ENCODE peak calls at places on chromosomes 11 and 22, in ten cellular contexts. P is transverse colon; T is CD8-positive, alpha-beta T cell; E is ovary; Q is IMR-90; V is AG04450; F is thoracic aorta; W is caudate nucleus; H is suprapubic skin; M is iPS DF 6.9. N is an unnamed sample.

GRCh38 chr22:42721045-42721434 is 370 bp upstream of the A4GALT start:
- DNase-seq in P (no peak), T (no peak), E (no peak), Q (no peak), V (no peak), F (no peak), W (no peak), H (no peak), M (no peak), N (no peak)

GRCh38 chr11:2975594-2975993 is 16.5 kb downstream of the NAP1L4 start:
- DNase-seq in P (no peak), T (peak; percentile 36), E (no peak), Q (peak; percentile 37), V (no peak), F (no peak), W (peak; percentile 23), H (no peak), M (no peak), N (no peak)

GRCh38 chr11:79026803-79027445 is 413.9 kb downstream of the TENM4 start:
- DNase-seq in P (no peak), T (no peak), E (no peak), Q (peak; percentile 51), V (no peak), F (no peak), W (no peak), H (no peak), M (no peak), N (no peak)

GRCh38 chr22:40654522-40655167 is 18.1 kb upstream of the MRTFA start:
- DNase-seq in P (peak; percentile 37), T (no peak), E (no peak), Q (peak; percentile 83), V (no peak), F (no peak), W (peak; percentile 38), H (no peak), M (no peak), N (no peak)

GRCh38 chr11:70159612-70160570 is 43.2 kb upstream of the FADD start:
- DNase-seq in P (peak; percentile 16), T (no peak), E (no peak), Q (peak; percentile 47), V (no peak), F (peak; percentile 68), W (no peak), H (peak; percentile 83), M (no peak), N (peak; percentile 68)

GRCh38 chr11:42526366-42526765 is 785.4 kb upstream of the API5 start:
- DNase-seq in P (no peak), T (no peak), E (no peak), Q (no peak), V (no peak), F (no peak), W (no peak), H (no peak), M (no peak), N (no peak)

GRCh38 chr11:120819003-120819402 is 204.9 kb upstream of the TBCEL start:
- DNase-seq in P (no peak), T (no peak), E (no peak), Q (no peak), V (no peak), F (no peak), W (no peak), H (no peak), M (no peak), N (no peak)

GRCh38 chr11:3073029-3073435 is 15.8 kb upstream of the CARS1 start:
- DNase-seq in P (no peak), T (no peak), E (no peak), Q (peak; percentile 17), V (no peak), F (no peak), W (no peak), H (no peak), M (no peak), N (no peak)

GRCh38 chr11:126172596-126173038 is 38.8 kb downstream of the RPUSD4 start:
- DNase-seq in P (no peak), T (no peak), E (no peak), Q (peak; percentile 53), V (peak; percentile 21), F (no peak), W (no peak), H (no peak), M (no peak), N (no peak)

GRCh38 chr22:31342389-31343125 is 3.6 kb downstream of the PATZ1 start:
- DNase-seq in P (no peak), T (no peak), E (no peak), Q (no peak), V (no peak), F (no peak), W (no peak), H (no peak), M (no peak), N (no peak)

GRCh38 chr11:132639986-132640385 is 892.3 kb downstream of the OPCML start:
- DNase-seq in P (no peak), T (no peak), E (no peak), Q (no peak), V (no peak), F (no peak), W (no peak), H (no peak), M (no peak), N (no peak)

DNA sequence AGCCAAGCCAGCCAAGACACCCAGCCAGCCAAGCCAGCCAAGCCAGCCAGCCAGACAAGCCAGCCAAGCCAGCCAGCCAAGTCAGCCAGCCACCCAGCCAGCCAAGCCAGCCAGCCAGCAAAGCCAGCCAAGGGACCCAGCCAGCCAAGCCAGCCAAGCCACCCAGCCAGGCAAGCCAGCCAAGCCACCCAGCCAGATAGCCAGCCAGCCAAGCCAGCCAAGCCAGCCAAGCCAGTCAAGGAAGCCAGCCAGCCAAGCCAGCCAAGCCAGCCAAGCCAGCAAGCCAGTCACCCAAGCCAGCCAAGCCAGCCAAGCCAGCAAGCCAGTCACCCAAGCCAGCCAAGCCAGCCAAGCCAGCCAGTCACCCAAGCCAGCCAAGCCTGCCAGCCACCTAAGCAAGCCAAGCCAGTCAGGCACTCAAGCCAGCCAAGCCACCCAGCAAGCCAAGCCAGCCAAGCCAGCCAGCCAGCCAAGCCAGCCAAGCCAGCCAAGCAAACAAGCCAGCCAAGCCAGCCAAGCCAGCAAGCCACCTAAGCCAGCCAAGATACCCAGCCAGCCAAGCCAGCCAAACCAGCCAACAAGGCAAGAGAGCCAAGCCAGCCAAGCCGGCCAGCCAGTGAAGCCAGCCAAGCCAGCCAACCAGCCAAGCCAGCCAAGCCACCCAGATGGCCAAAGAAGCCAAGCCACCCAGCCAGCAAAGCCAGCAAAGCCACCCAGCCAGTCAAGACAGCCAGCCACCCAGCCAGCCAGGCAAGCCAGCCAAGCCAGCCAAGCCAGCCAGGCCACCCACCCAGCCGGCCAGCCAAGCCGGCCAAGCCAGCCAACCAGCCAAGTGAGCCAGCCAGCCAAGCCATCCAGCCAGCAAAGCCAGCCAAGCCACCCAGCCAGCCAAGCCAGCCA is 33.3 kb downstream of the CCT8L2 start:
- DNase-seq in P (no peak), T (no peak), E (no peak), Q (no peak), V (no peak), F (no peak), W (no peak), H (no peak), M (no peak), N (no peak)
- H3K27ac ChIP-seq in P (no peak overlapping the region), T (no peak overlapping the region), E (no peak overlapping the region), Q (no peak overlapping the region), V (no peak overlapping the region), F (no peak overlapping the region), W (no peak overlapping the region), H (no peak overlapping the region), M (no peak overlapping the region), N (no peak overlapping the region)

DNA sequence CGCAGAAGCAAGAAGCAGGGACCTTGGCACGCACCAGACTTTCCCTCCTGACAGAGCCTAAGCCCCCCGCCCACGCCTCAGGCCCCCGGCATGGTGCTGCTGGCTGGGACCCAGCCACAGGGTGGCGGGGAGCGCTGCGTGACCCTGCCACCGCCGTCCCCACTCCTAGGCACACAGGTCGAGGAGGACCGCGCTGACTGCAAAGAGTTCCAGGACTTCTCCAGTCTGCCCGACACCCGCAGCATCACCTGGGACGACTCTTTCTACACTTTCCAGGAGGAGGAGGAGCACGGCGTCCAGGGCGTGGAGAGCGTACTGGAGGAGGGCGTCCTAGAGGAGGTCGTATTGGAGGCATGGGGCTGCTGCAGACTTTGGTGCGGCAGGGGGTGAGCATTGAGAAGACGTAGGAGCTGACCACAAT is 103.7 kb downstream of the TRIM51G start:
- DNase-seq in P (no peak), T (no peak), E (no peak), Q (no peak), V (no peak), F (no peak), W (no peak), H (peak; percentile 51), M (no peak), N (no peak)
- H3K27ac ChIP-seq in P (no peak overlapping the region), T (no peak overlapping the region), E (no peak overlapping the region), Q (no peak overlapping the region), V (no peak overlapping the region), F (no peak overlapping the region), W (no peak overlapping the region), H (no peak overlapping the region), M (no peak overlapping the region), N (no peak overlapping the region)

GRCh38 chr22:28332410-28332809 is 347.2 kb downstream of the TTC28 start:
- DNase-seq in P (no peak), T (no peak), E (no peak), Q (peak; percentile 28), V (no peak), F (no peak), W (no peak), H (no peak), M (no peak), N (no peak)

GRCh38 chr22:28328751-28329150 is 350.9 kb downstream of the TTC28 start:
- DNase-seq in P (no peak), T (no peak), E (no peak), Q (no peak), V (no peak), F (no peak), W (no peak), H (no peak), M (no peak), N (no peak)

GRCh38 chr22:28333106-28333505 is 346.5 kb downstream of the TTC28 start:
- DNase-seq in P (no peak), T (no peak), E (no peak), Q (no peak), V (no peak), F (no peak), W (no peak), H (no peak), M (no peak), N (no peak)

GRCh38 chr22:28329582-28330073 is 350.0 kb downstream of the TTC28 start:
- DNase-seq in P (no peak), T (no peak), E (no peak), Q (peak; percentile 26), V (no peak), F (no peak), W (no peak), H (no peak), M (no peak), N (no peak)
- H3K27ac ChIP-seq in P (no peak overlapping the region), T (no peak overlapping the region), E (no peak overlapping the region), Q (no peak overlapping the region), V (no peak overlapping the region), F (peak overlapping the region; percentile 14), W (no peak overlapping the region), H (no peak overlapping the region), M (no peak overlapping the region), N (no peak overlapping the region)

GRCh38 chr11:7651700-7652099 is 21.6 kb downstream of the CYB5R2 start:
- DNase-seq in P (no peak), T (no peak), E (no peak), Q (no peak), V (no peak), F (no peak), W (peak; percentile 73), H (no peak), M (no peak), N (no peak)
- H3K27ac ChIP-seq in P (no peak overlapping the region), T (no peak overlapping the region), E (no peak overlapping the region), Q (no peak overlapping the region), V (no peak overlapping the region), F (no peak overlapping the region), W (peak overlapping the region; percentile 91), H (no peak overlapping the region), M (no peak overlapping the region), N (no peak overlapping the region)

N was measured in epithelial cell of prostate.